ENCODE peak calls at places on chromosome 1, in four cellular contexts. U, G, O and J are unnamed samples.

GRCh38 chr1:207868252-207868768 is 42.6 kb downstream of the CD34 start:
- DNase-seq in U (peak; percentile 60), G (no peak), O (peak; percentile 73), J (peak; percentile 29)

GRCh38 chr1:154713001-154713400 is 105.0 kb upstream of the ADAR start:
- DNase-seq in U (no peak), G (no peak), O (no peak), J (no peak)

GRCh38 chr1:222844108-222844779 is 29.4 kb downstream of the DISP1 start:
- DNase-seq in U (no peak), G (no peak), O (no peak), J (no peak)

GRCh38 chr1:8448906-8449661 is 131.2 kb downstream of the SLC45A1 start:
- DNase-seq in U (no peak), G (no peak), O (no peak), J (no peak)

GRCh38 chr1:173164178-173164577 is 43.0 kb downstream of the TNFSF4 start:
- DNase-seq in U (no peak), G (no peak), O (no peak), J (no peak)

GRCh38 chr1:54833146-54833545 is 32.0 kb upstream of the TTC22 start:
- DNase-seq in U (no peak), G (no peak), O (no peak), J (no peak)

GRCh38 chr1:170133663-170134062 is 12.1 kb upstream of the NTMT2 start:
- DNase-seq in U (no peak), G (no peak), O (no peak), J (no peak)

GRCh38 chr1:113813218-113813617 is 942 bp upstream of the RSBN1 start:
- DNase-seq in U (no peak), G (no peak), O (peak; percentile 44), J (no peak)

GRCh38 chr1:25163986-25164385 is 68.3 kb downstream of the SYF2 start:
- DNase-seq in U (no peak), G (no peak), O (no peak), J (no peak)

GRCh38 chr1:116690809-116691323 is 23.3 kb upstream of the IGSF3 start:
- DNase-seq in U (no peak), G (no peak), O (no peak), J (no peak)

GRCh38 chr1:241022366-241022765 is 334.6 kb downstream of the RGS7 start:
- DNase-seq in U (no peak), G (no peak), O (no peak), J (no peak)

GRCh38 chr1:66275601-66276023 is 258.3 kb upstream of the SGIP1 start:
- DNase-seq in U (peak; percentile 37), G (no peak), O (no peak), J (no peak)

GRCh38 chr1:30132602-30133271 is 590.6 kb downstream of the MATN1 start:
- DNase-seq in U (no peak), G (no peak), O (no peak), J (no peak)

GRCh38 chr1:22329171-22329540 is 122.5 kb upstream of the ZBTB40 start:
- DNase-seq in U (peak; percentile 9), G (no peak), O (no peak), J (no peak)

GRCh38 chr1:114310771-114311251 is 157.1 kb upstream of the SYT6 start:
- DNase-seq in U (no peak), G (no peak), O (peak; percentile 55), J (no peak)

GRCh38 chr1:172477741-172478140 is 33.9 kb upstream of the PIGC start:
- DNase-seq in U (no peak), G (no peak), O (no peak), J (no peak)

GRCh38 chr1:43708006-43708412 is 673 bp downstream of the ST3GAL3 start:
- DNase-seq in U (no peak), G (no peak), O (no peak), J (no peak)

GRCh38 chr1:56061824-56062223 is 517.5 kb downstream of the PLPP3 start:
- DNase-seq in U (no peak), G (no peak), O (no peak), J (no peak)

GRCh38 chr1:97101523-97101922 is 379.9 kb downstream of the PTBP2 start:
- DNase-seq in U (no peak), G (no peak), O (no peak), J (no peak)

GRCh38 chr1:8152731-8153702 is 126.9 kb upstream of the ERRFI1 start:
- DNase-seq in U (no peak), G (no peak), O (no peak), J (no peak)

GRCh38 chr1:205588691-205589445 is 42.9 kb downstream of the ELK4 start:
- DNase-seq in U (no peak), G (no peak), O (no peak), J (no peak)

GRCh38 chr1:58816072-58816746 is 32.4 kb upstream of the JUN start:
- DNase-seq in U (peak; percentile 92), G (peak; percentile 58), O (peak; percentile 94), J (peak; percentile 93)

GRCh38 chr1:13699936-13700520 is at the start of gene PRDM2:
- DNase-seq in U (peak; percentile 52), G (no peak), O (peak; percentile 81), J (peak; percentile 55)

GRCh38 chr1:26387447-26387846 is 14.9 kb upstream of the ZNF683 start:
- DNase-seq in U (no peak), G (no peak), O (no peak), J (no peak)

GRCh38 chr1:113616201-113616600 is 143.1 kb downstream of the PHTF1 start:
- DNase-seq in U (no peak), G (no peak), O (no peak), J (no peak)

GRCh38 chr1:119943216-119943615 is 46.9 kb upstream of the ADAM30 start:
- DNase-seq in U (no peak), G (no peak), O (no peak), J (no peak)

GRCh38 chr1:204320413-204320812 is 39.3 kb downstream of the PLEKHA6 start:
- DNase-seq in U (no peak), G (no peak), O (no peak), J (no peak)

GRCh38 chr1:204317170-204317569 is 42.6 kb downstream of the PLEKHA6 start:
- DNase-seq in U (no peak), G (no peak), O (no peak), J (no peak)

GRCh38 chr1:204319462-204319861 is 40.3 kb downstream of the PLEKHA6 start:
- DNase-seq in U (no peak), G (no peak), O (no peak), J (no peak)

GRCh38 chr1:204319027-204319426 is 40.7 kb downstream of the PLEKHA6 start:
- DNase-seq in U (no peak), G (no peak), O (no peak), J (no peak)

DNA sequence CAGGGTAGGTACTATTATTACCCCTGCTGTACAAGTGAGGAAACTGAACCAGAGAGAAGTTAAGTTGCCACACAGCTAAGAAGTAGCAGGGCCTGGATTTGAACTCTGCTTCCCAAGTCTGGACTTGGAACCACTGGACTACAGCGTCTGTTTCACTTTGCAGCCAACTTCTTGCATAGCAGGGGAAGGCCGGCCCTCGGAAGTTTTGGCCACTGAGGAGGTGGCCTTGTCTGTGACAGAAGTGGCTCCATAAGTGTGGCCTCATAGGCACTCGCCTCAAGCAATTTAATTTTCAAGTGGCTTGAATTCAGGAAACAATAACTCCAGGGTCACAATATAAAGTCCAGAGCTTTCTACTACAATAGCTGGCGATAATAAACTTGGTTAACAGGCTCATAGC is 41.4 kb downstream of the PLEKHA6 start:
- DNase-seq in U (no peak), G (no peak), O (no peak), J (no peak)
- H3K4me1 ChIP-seq in U (peaks cover 17% of the 10 kb centered on the region), G (peaks cover 31% of the 10 kb centered on the region), O (no peaks in the 10 kb centered on the region), J (peaks cover 29% of the 10 kb centered on the region)

GRCh38 chr1:51469518-51469917 is 49.5 kb downstream of the EPS15 start:
- DNase-seq in U (no peak), G (no peak), O (no peak), J (no peak)
- H3K27ac ChIP-seq in U (no peak overlapping the region), G (no peak overlapping the region), O (no peak overlapping the region), J (peak overlapping the region; percentile 14)

GRCh38 chr1:192608671-192609070 is 27.3 kb upstream of the RGS13 start:
- DNase-seq in U (no peak), G (no peak), O (no peak), J (no peak)

GRCh38 chr1:192607836-192608235 is 28.1 kb upstream of the RGS13 start:
- DNase-seq in U (no peak), G (no peak), O (no peak), J (no peak)

GRCh38 chr1:192615055-192615454 is 20.9 kb upstream of the RGS13 start:
- DNase-seq in U (no peak), G (no peak), O (no peak), J (no peak)

GRCh38 chr1:192609110-192610079 is 26.6 kb upstream of the RGS13 start:
- DNase-seq in U (peak; percentile 32), G (peak; percentile 29), O (peak; percentile 24), J (peak; percentile 25)

DNA sequence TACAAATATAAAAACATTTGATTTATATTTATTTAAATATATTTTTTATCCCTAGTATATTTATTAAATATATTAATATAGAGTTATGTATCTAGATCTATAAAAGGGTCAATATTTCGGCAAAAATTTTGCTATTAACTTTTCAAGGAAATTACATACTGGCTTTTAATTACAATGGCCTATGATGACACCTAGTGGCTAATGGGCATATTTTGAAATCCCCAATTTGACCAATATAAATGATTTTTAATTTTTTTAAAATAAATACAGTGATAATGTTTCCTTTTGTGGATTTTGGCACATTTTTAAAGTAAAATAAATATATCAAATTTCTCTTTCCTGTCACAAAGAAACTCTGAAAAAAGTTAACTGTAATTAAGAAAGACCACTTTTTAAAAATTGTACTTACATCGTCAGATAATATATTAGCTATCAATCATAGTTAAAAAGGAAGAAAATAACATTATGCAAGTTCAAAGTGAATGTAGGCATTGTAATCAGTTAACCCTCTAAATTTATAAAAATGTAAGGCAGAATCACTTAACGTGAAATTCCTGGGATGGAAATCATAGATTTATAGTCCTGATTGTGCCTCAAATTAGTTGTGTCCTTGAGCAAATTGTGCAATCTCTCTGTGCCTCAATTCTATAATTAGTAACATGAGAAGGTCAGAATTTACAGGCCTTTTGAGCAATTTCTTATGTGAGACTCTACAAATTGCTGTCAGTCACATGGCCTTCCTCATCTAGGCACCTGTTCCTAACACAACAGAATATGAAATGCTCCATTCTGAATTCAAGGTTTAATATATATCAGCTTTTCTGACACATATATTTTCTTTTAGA is 25.6 kb upstream of the RGS13 start:
- DNase-seq in U (no peak), G (no peak), O (no peak), J (no peak)
- H3K4me1 ChIP-seq in U (no peaks in the 10 kb centered on the region), G (no peaks in the 10 kb centered on the region), O (no peaks in the 10 kb centered on the region), J (no peaks in the 10 kb centered on the region)

DNA sequence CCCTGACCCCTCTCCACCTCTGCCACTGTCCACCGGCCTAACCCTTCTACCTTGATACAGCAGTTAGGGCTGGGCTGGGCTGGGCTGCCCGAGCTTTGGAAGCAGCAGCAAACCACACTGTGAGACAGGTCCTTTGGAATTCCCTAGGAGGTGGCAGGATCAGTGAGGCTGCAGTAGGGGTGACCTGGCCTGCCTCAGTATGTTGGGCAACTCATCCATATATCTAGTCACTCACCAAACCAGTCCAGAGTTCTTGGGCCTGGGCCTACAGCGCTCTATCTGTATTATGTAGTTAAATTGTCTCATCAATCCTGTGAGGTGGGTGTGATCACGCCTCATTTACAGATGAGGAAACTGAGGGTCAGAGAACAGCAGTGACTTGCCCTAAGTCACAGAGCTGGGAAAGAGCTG is 13.3 kb upstream of the SYNC start:
- DNase-seq in U (no peak), G (no peak), O (no peak), J (no peak)
- H3K27ac ChIP-seq in U (no peak overlapping the region), G (peak overlapping the region; percentile 91), O (no peak overlapping the region), J (no peak overlapping the region)